ENCODE peak calls at places on chromosomes 6 and 20, in six cellular contexts. N, T, O, S, M and Q are unnamed samples.

GRCh38 chr6:37303891-37304503 is 46.1 kb upstream of the TMEM217 start:
- DNase-seq in M (no peak), T (peak), O (no peak), S (no peak), N (no peak), Q (no peak)

GRCh38 chr20:9220874-9221547 is 152.1 kb downstream of the PLCB4 start:
- DNase-seq in N (no peak), M (no peak), O (peak), S (no peak), T (no peak), Q (no peak)

GRCh38 chr6:106739387-106739786 is 110.0 kb downstream of the QRSL1 start:
- DNase-seq in S (no peak), M (no peak), N (peak), T (no peak), O (peak), Q (peak)

GRCh38 chr20:42018979-42019378 is 400.8 kb upstream of the CHD6 start:
- DNase-seq in N (no peak), S (peak), O (no peak), T (no peak), M (no peak), Q (no peak)

GRCh38 chr6:19865178-19865577 is 28.0 kb downstream of the ID4 start:
- DNase-seq in N (no peak), M (no peak), S (no peak), T (no peak), O (no peak), Q (no peak)

GRCh38 chr6:52590634-52590985 is 13.8 kb upstream of the TRAM2 start:
- DNase-seq in M (no peak), N (no peak), T (no peak), S (no peak), O (no peak), Q (no peak)

GRCh38 chr6:162442675-162443074 is 284.9 kb downstream of the PRKN start:
- DNase-seq in T (no peak), O (peak), M (no peak), S (no peak), N (no peak), Q (no peak)

GRCh38 chr6:18496462-18496861 is 109.3 kb downstream of the RNF144B start:
- DNase-seq in O (no peak), M (no peak), T (no peak), N (no peak), S (no peak), Q (no peak)

GRCh38 chr6:169253745-169254238 is at the start of gene THBS2:
- DNase-seq in N (peak), S (no peak), M (peak), O (peak), T (no peak), Q (peak)